ENCODE peak calls at places on chromosome 13, in five cellular contexts. Q, G, H, U and Z are unnamed samples.

GRCh38 chr13:51453959-51454703 is 1.3 kb upstream of the INTS6 start:
- DNase-seq in U (peak; percentile 65), H (peak; percentile 7), Q (no peak), G (no peak), Z (peak; percentile 23)

GRCh38 chr13:21058361-21058760 is 3.0 kb downstream of the LATS2 start:
- DNase-seq in Q (no peak), H (no peak), G (peak; percentile 51), U (no peak), Z (peak; percentile 13)

GRCh38 chr13:77729502-77730221 is 32.2 kb downstream of the SLAIN1 start:
- DNase-seq in G (no peak), Q (no peak), U (no peak), H (no peak), Z (no peak)

GRCh38 chr13:113552079-113552478 is 32.5 kb upstream of the TFDP1 start:
- DNase-seq in Q (no peak), H (no peak), G (no peak), U (no peak), Z (no peak)

GRCh38 chr13:72886272-72887062 is 104.5 kb downstream of the PIBF1 start:
- DNase-seq in Q (no peak), G (peak; percentile 53), U (no peak), H (no peak), Z (no peak)

GRCh38 chr13:40613192-40613818 is 53.1 kb downstream of the FOXO1 start:
- DNase-seq in H (peak; percentile 58), U (peak; percentile 32), Q (no peak), G (no peak), Z (no peak)

GRCh38 chr13:95083758-95084157 is 217.5 kb downstream of the ABCC4 start:
- DNase-seq in Q (peak; percentile 88), G (peak; percentile 20), H (no peak), U (no peak), Z (peak; percentile 65)

GRCh38 chr13:44763604-44764311 is 187.6 kb upstream of the TSC22D1 start:
- DNase-seq in Q (no peak), U (no peak), G (no peak), H (no peak), Z (peak; percentile 50)

GRCh38 chr13:48575014-48575413 is 42.1 kb upstream of the RCBTB2 start:
- DNase-seq in U (no peak), Q (no peak), H (no peak), G (no peak), Z (no peak)

GRCh38 chr13:99225078-99225477 is 24.4 kb downstream of the UBAC2 start:
- DNase-seq in U (no peak), G (no peak), Q (no peak), H (no peak), Z (no peak)

GRCh38 chr13:43014162-43014561 is 9.2 kb upstream of the DNAJC15 start:
- DNase-seq in H (no peak), U (no peak), G (no peak), Q (no peak), Z (no peak)

GRCh38 chr13:27130223-27131015 is 41.2 kb downstream of the USP12 start:
- DNase-seq in Q (no peak), G (peak; percentile 76), U (no peak), H (no peak), Z (peak; percentile 44)

GRCh38 chr13:110546933-110547332 is 14.6 kb downstream of the RAB20 start:
- DNase-seq in U (no peak), Q (peak; percentile 70), G (peak; percentile 89), H (no peak), Z (peak; percentile 41)

GRCh38 chr13:111489301-111489700 is 168.9 kb downstream of the TEX29 start:
- DNase-seq in H (no peak), Q (no peak), U (no peak), G (no peak), Z (no peak)

GRCh38 chr13:113726961-113727411 is 32.0 kb upstream of the TMEM255B start:
- DNase-seq in G (peak; percentile 35), Q (peak; percentile 27), U (no peak), H (no peak), Z (peak; percentile 37)

GRCh38 chr13:98570929-98571372 is 6.0 kb downstream of the STK24 start:
- DNase-seq in U (no peak), Q (no peak), H (no peak), G (no peak), Z (peak; percentile 81)

GRCh38 chr13:23450340-23451046 is 17.0 kb upstream of the SACS start:
- DNase-seq in H (no peak), Q (no peak), G (no peak), U (no peak), Z (no peak)

GRCh38 chr13:27634231-27634630 is 12.5 kb downstream of the POLR1D start:
- DNase-seq in Q (no peak), G (no peak), H (no peak), U (no peak), Z (peak; percentile 99)

GRCh38 chr13:60155978-60156377 is 7.8 kb downstream of the DIAPH3 start:
- DNase-seq in U (no peak), H (no peak), G (no peak), Q (peak; percentile 9), Z (no peak)

GRCh38 chr13:37475966-37476365 is 122.6 kb downstream of the POSTN start:
- DNase-seq in H (no peak), G (no peak), U (no peak), Q (peak; percentile 83), Z (no peak)

GRCh38 chr13:85638265-85638664 is 161.0 kb downstream of the SLITRK6 start:
- DNase-seq in Q (no peak), U (no peak), G (no peak), H (no peak), Z (no peak)

GRCh38 chr13:113034451-113035208 is 65.6 kb downstream of the MCF2L start:
- DNase-seq in U (peak; percentile 78), G (peak; percentile 72), H (no peak), Q (peak; percentile 46), Z (peak; percentile 40)

GRCh38 chr13:55569082-55569481 is 1571.6 kb upstream of the PRR20A start:
- DNase-seq in U (no peak), G (no peak), Q (no peak), H (no peak), Z (no peak)

GRCh38 chr13:114222461-114222968 is 12.2 kb upstream of the CDC16 start:
- DNase-seq in G (peak; percentile 39), U (no peak), H (no peak), Q (no peak), Z (no peak)